ENCODE peak calls at places on chromosomes 1 and 21, in nine cellular contexts. One of them, this sample, is unnamed.

GRCh38 chr21:42187976-42188653 is 30.8 kb upstream of the ABCG1 start:
- DNase-seq in stimulated activated naive CD4-positive, alpha-beta T cell: peak
- DNase-seq in GM03348: peak
- DNase-seq in activated effector memory CD4-positive, alpha-beta T cell treated with Interleukin-2 at 50 U/mL for 16 hours: peak
- DNase-seq in astrocyte of the cerebellum: no peak
- DNase-seq in Jurkat, Clone E6-1: peak
- DNase-seq in stimulated activated CD8-positive, alpha-beta memory T cell treated with anti-CD3 and anti-CD28 coated beads, Interleukin-7, amount 100 ng/mL, for 1 hour: peak
- DNase-seq in OCI-LY7: peak
- DNase-seq in brain microvascular endothelial cell: no peak
- DNase-seq in this sample: no peak

GRCh38 chr1:241447056-241447649 is 72.4 kb downstream of the FH start:
- DNase-seq in Jurkat, Clone E6-1: no peak
- DNase-seq in stimulated activated CD8-positive, alpha-beta memory T cell treated with anti-CD3 and anti-CD28 coated beads, Interleukin-7, amount 100 ng/mL, for 1 hour: no peak
- DNase-seq in brain microvascular endothelial cell: no peak
- DNase-seq in GM03348: no peak
- DNase-seq in OCI-LY7: no peak
- DNase-seq in activated effector memory CD4-positive, alpha-beta T cell treated with Interleukin-2 at 50 U/mL for 16 hours: no peak
- DNase-seq in stimulated activated naive CD4-positive, alpha-beta T cell: no peak
- DNase-seq in astrocyte of the cerebellum: no peak
- DNase-seq in this sample: no peak

GRCh38 chr1:159705911-159706270 is 8.5 kb downstream of the CRP start:
- DNase-seq in OCI-LY7: no peak
- DNase-seq in stimulated activated CD8-positive, alpha-beta memory T cell treated with anti-CD3 and anti-CD28 coated beads, Interleukin-7, amount 100 ng/mL, for 1 hour: no peak
- DNase-seq in astrocyte of the cerebellum: no peak
- DNase-seq in brain microvascular endothelial cell: no peak
- DNase-seq in stimulated activated naive CD4-positive, alpha-beta T cell: no peak
- DNase-seq in GM03348: no peak
- DNase-seq in Jurkat, Clone E6-1: no peak
- DNase-seq in activated effector memory CD4-positive, alpha-beta T cell treated with Interleukin-2 at 50 U/mL for 16 hours: no peak
- DNase-seq in this sample: no peak

GRCh38 chr1:58814251-58815068 is 30.6 kb upstream of the JUN start:
- DNase-seq in stimulated activated CD8-positive, alpha-beta memory T cell treated with anti-CD3 and anti-CD28 coated beads, Interleukin-7, amount 100 ng/mL, for 1 hour: no peak
- DNase-seq in brain microvascular endothelial cell: peak
- DNase-seq in activated effector memory CD4-positive, alpha-beta T cell treated with Interleukin-2 at 50 U/mL for 16 hours: no peak
- DNase-seq in astrocyte of the cerebellum: no peak
- DNase-seq in Jurkat, Clone E6-1: no peak
- DNase-seq in OCI-LY7: no peak
- DNase-seq in GM03348: no peak
- DNase-seq in stimulated activated naive CD4-positive, alpha-beta T cell: no peak
- DNase-seq in this sample: no peak

GRCh38 chr1:63119575-63120155 is 202.7 kb upstream of the FOXD3 start:
- DNase-seq in brain microvascular endothelial cell: no peak
- DNase-seq in OCI-LY7: no peak
- DNase-seq in stimulated activated naive CD4-positive, alpha-beta T cell: no peak
- DNase-seq in Jurkat, Clone E6-1: no peak
- DNase-seq in stimulated activated CD8-positive, alpha-beta memory T cell treated with anti-CD3 and anti-CD28 coated beads, Interleukin-7, amount 100 ng/mL, for 1 hour: no peak
- DNase-seq in GM03348: peak
- DNase-seq in astrocyte of the cerebellum: no peak
- DNase-seq in activated effector memory CD4-positive, alpha-beta T cell treated with Interleukin-2 at 50 U/mL for 16 hours: no peak
- DNase-seq in this sample: no peak

GRCh38 chr1:44103270-44104131 is 15.1 kb upstream of the KLF17 start:
- DNase-seq in OCI-LY7: no peak
- DNase-seq in astrocyte of the cerebellum: no peak
- DNase-seq in GM03348: no peak
- DNase-seq in Jurkat, Clone E6-1: no peak
- DNase-seq in brain microvascular endothelial cell: peak
- DNase-seq in activated effector memory CD4-positive, alpha-beta T cell treated with Interleukin-2 at 50 U/mL for 16 hours: no peak
- DNase-seq in stimulated activated naive CD4-positive, alpha-beta T cell: no peak
- DNase-seq in stimulated activated CD8-positive, alpha-beta memory T cell treated with anti-CD3 and anti-CD28 coated beads, Interleukin-7, amount 100 ng/mL, for 1 hour: no peak
- DNase-seq in this sample: no peak

GRCh38 chr1:61647142-61647541 is 77.8 kb downstream of the TM2D1 start:
- DNase-seq in astrocyte of the cerebellum: no peak
- DNase-seq in OCI-LY7: no peak
- DNase-seq in brain microvascular endothelial cell: no peak
- DNase-seq in stimulated activated naive CD4-positive, alpha-beta T cell: no peak
- DNase-seq in Jurkat, Clone E6-1: no peak
- DNase-seq in activated effector memory CD4-positive, alpha-beta T cell treated with Interleukin-2 at 50 U/mL for 16 hours: no peak
- DNase-seq in GM03348: no peak
- DNase-seq in stimulated activated CD8-positive, alpha-beta memory T cell treated with anti-CD3 and anti-CD28 coated beads, Interleukin-7, amount 100 ng/mL, for 1 hour: no peak
- DNase-seq in this sample: no peak

GRCh38 chr1:246081856-246082668 is 425.0 kb downstream of the SMYD3 start:
- DNase-seq in activated effector memory CD4-positive, alpha-beta T cell treated with Interleukin-2 at 50 U/mL for 16 hours: no peak
- DNase-seq in astrocyte of the cerebellum: no peak
- DNase-seq in brain microvascular endothelial cell: no peak
- DNase-seq in stimulated activated naive CD4-positive, alpha-beta T cell: no peak
- DNase-seq in GM03348: no peak
- DNase-seq in stimulated activated CD8-positive, alpha-beta memory T cell treated with anti-CD3 and anti-CD28 coated beads, Interleukin-7, amount 100 ng/mL, for 1 hour: no peak
- DNase-seq in OCI-LY7: no peak
- DNase-seq in Jurkat, Clone E6-1: no peak
- DNase-seq in this sample: no peak

GRCh38 chr1:201198598-201198997 is 8.0 kb downstream of the IGFN1 start:
- DNase-seq in stimulated activated CD8-positive, alpha-beta memory T cell treated with anti-CD3 and anti-CD28 coated beads, Interleukin-7, amount 100 ng/mL, for 1 hour: no peak
- DNase-seq in stimulated activated naive CD4-positive, alpha-beta T cell: no peak
- DNase-seq in Jurkat, Clone E6-1: no peak
- DNase-seq in OCI-LY7: no peak
- DNase-seq in astrocyte of the cerebellum: no peak
- DNase-seq in activated effector memory CD4-positive, alpha-beta T cell treated with Interleukin-2 at 50 U/mL for 16 hours: no peak
- DNase-seq in brain microvascular endothelial cell: no peak
- DNase-seq in GM03348: no peak
- DNase-seq in this sample: no peak

GRCh38 chr1:216502528-216503162 is 79.4 kb upstream of the USH2A start:
- DNase-seq in activated effector memory CD4-positive, alpha-beta T cell treated with Interleukin-2 at 50 U/mL for 16 hours: no peak
- DNase-seq in stimulated activated CD8-positive, alpha-beta memory T cell treated with anti-CD3 and anti-CD28 coated beads, Interleukin-7, amount 100 ng/mL, for 1 hour: no peak
- DNase-seq in brain microvascular endothelial cell: no peak
- DNase-seq in stimulated activated naive CD4-positive, alpha-beta T cell: no peak
- DNase-seq in GM03348: no peak
- DNase-seq in astrocyte of the cerebellum: no peak
- DNase-seq in OCI-LY7: no peak
- DNase-seq in Jurkat, Clone E6-1: no peak
- DNase-seq in this sample: no peak

GRCh38 chr1:225754940-225755635 is 22.5 kb upstream of the SRP9 start:
- DNase-seq in OCI-LY7: no peak
- DNase-seq in stimulated activated CD8-positive, alpha-beta memory T cell treated with anti-CD3 and anti-CD28 coated beads, Interleukin-7, amount 100 ng/mL, for 1 hour: no peak
- DNase-seq in astrocyte of the cerebellum: peak
- DNase-seq in Jurkat, Clone E6-1: no peak
- DNase-seq in GM03348: peak
- DNase-seq in stimulated activated naive CD4-positive, alpha-beta T cell: no peak
- DNase-seq in activated effector memory CD4-positive, alpha-beta T cell treated with Interleukin-2 at 50 U/mL for 16 hours: no peak
- DNase-seq in brain microvascular endothelial cell: peak
- DNase-seq in this sample: no peak

GRCh38 chr1:83931658-83932253 is 67.2 kb downstream of the TTLL7 start:
- DNase-seq in OCI-LY7: peak
- DNase-seq in Jurkat, Clone E6-1: peak
- DNase-seq in brain microvascular endothelial cell: peak
- DNase-seq in astrocyte of the cerebellum: peak
- DNase-seq in activated effector memory CD4-positive, alpha-beta T cell treated with Interleukin-2 at 50 U/mL for 16 hours: no peak
- DNase-seq in stimulated activated CD8-positive, alpha-beta memory T cell treated with anti-CD3 and anti-CD28 coated beads, Interleukin-7, amount 100 ng/mL, for 1 hour: no peak
- DNase-seq in GM03348: peak
- DNase-seq in stimulated activated naive CD4-positive, alpha-beta T cell: no peak
- DNase-seq in this sample: no peak

GRCh38 chr1:203557958-203558760 is 64.2 kb downstream of the OPTC start:
- DNase-seq in stimulated activated naive CD4-positive, alpha-beta T cell: no peak
- DNase-seq in stimulated activated CD8-positive, alpha-beta memory T cell treated with anti-CD3 and anti-CD28 coated beads, Interleukin-7, amount 100 ng/mL, for 1 hour: no peak
- DNase-seq in astrocyte of the cerebellum: peak
- DNase-seq in activated effector memory CD4-positive, alpha-beta T cell treated with Interleukin-2 at 50 U/mL for 16 hours: no peak
- DNase-seq in brain microvascular endothelial cell: peak
- DNase-seq in Jurkat, Clone E6-1: no peak
- DNase-seq in OCI-LY7: no peak
- DNase-seq in GM03348: peak
- DNase-seq in this sample: no peak

GRCh38 chr1:39183503-39184353 is 20.8 kb upstream of the MACF1 start:
- DNase-seq in activated effector memory CD4-positive, alpha-beta T cell treated with Interleukin-2 at 50 U/mL for 16 hours: peak
- DNase-seq in GM03348: peak
- DNase-seq in Jurkat, Clone E6-1: peak
- DNase-seq in stimulated activated naive CD4-positive, alpha-beta T cell: peak
- DNase-seq in astrocyte of the cerebellum: no peak
- DNase-seq in brain microvascular endothelial cell: peak
- DNase-seq in stimulated activated CD8-positive, alpha-beta memory T cell treated with anti-CD3 and anti-CD28 coated beads, Interleukin-7, amount 100 ng/mL, for 1 hour: peak
- DNase-seq in OCI-LY7: peak
- DNase-seq in this sample: no peak

GRCh38 chr1:215473943-215474342 is 93.2 kb upstream of the KCTD3 start:
- DNase-seq in activated effector memory CD4-positive, alpha-beta T cell treated with Interleukin-2 at 50 U/mL for 16 hours: no peak
- DNase-seq in stimulated activated naive CD4-positive, alpha-beta T cell: no peak
- DNase-seq in astrocyte of the cerebellum: no peak
- DNase-seq in OCI-LY7: no peak
- DNase-seq in Jurkat, Clone E6-1: no peak
- DNase-seq in stimulated activated CD8-positive, alpha-beta memory T cell treated with anti-CD3 and anti-CD28 coated beads, Interleukin-7, amount 100 ng/mL, for 1 hour: no peak
- DNase-seq in brain microvascular endothelial cell: no peak
- DNase-seq in GM03348: peak
- DNase-seq in this sample: no peak

GRCh38 chr1:154502066-154502741 is at the start of the genes SHE and TDRD10:
- DNase-seq in GM03348: peak
- DNase-seq in stimulated activated CD8-positive, alpha-beta memory T cell treated with anti-CD3 and anti-CD28 coated beads, Interleukin-7, amount 100 ng/mL, for 1 hour: no peak
- DNase-seq in stimulated activated naive CD4-positive, alpha-beta T cell: no peak
- DNase-seq in activated effector memory CD4-positive, alpha-beta T cell treated with Interleukin-2 at 50 U/mL for 16 hours: no peak
- DNase-seq in brain microvascular endothelial cell: no peak
- DNase-seq in astrocyte of the cerebellum: no peak
- DNase-seq in OCI-LY7: no peak
- DNase-seq in Jurkat, Clone E6-1: no peak
- DNase-seq in this sample: no peak

GRCh38 chr1:180636138-180636537 is 4.3 kb downstream of the XPR1 start:
- DNase-seq in Jurkat, Clone E6-1: no peak
- DNase-seq in activated effector memory CD4-positive, alpha-beta T cell treated with Interleukin-2 at 50 U/mL for 16 hours: no peak
- DNase-seq in OCI-LY7: no peak
- DNase-seq in GM03348: no peak
- DNase-seq in astrocyte of the cerebellum: no peak
- DNase-seq in stimulated activated naive CD4-positive, alpha-beta T cell: no peak
- DNase-seq in stimulated activated CD8-positive, alpha-beta memory T cell treated with anti-CD3 and anti-CD28 coated beads, Interleukin-7, amount 100 ng/mL, for 1 hour: no peak
- DNase-seq in brain microvascular endothelial cell: no peak
- DNase-seq in this sample: no peak

GRCh38 chr1:92411511-92411910 is 75.2 kb downstream of the GFI1 start:
- DNase-seq in stimulated activated naive CD4-positive, alpha-beta T cell: no peak
- DNase-seq in activated effector memory CD4-positive, alpha-beta T cell treated with Interleukin-2 at 50 U/mL for 16 hours: no peak
- DNase-seq in Jurkat, Clone E6-1: peak
- DNase-seq in astrocyte of the cerebellum: peak
- DNase-seq in brain microvascular endothelial cell: peak
- DNase-seq in stimulated activated CD8-positive, alpha-beta memory T cell treated with anti-CD3 and anti-CD28 coated beads, Interleukin-7, amount 100 ng/mL, for 1 hour: no peak
- DNase-seq in OCI-LY7: no peak
- DNase-seq in GM03348: peak
- DNase-seq in this sample: no peak

GRCh38 chr1:229342305-229342901 is 444 bp downstream of the CCSAP start:
- DNase-seq in stimulated activated naive CD4-positive, alpha-beta T cell: peak
- DNase-seq in stimulated activated CD8-positive, alpha-beta memory T cell treated with anti-CD3 and anti-CD28 coated beads, Interleukin-7, amount 100 ng/mL, for 1 hour: peak
- DNase-seq in astrocyte of the cerebellum: peak
- DNase-seq in OCI-LY7: peak
- DNase-seq in activated effector memory CD4-positive, alpha-beta T cell treated with Interleukin-2 at 50 U/mL for 16 hours: peak
- DNase-seq in GM03348: peak
- DNase-seq in Jurkat, Clone E6-1: peak
- DNase-seq in brain microvascular endothelial cell: peak
- DNase-seq in this sample: peak

GRCh38 chr1:203628185-203628996 is 1.8 kb downstream of the ATP2B4 start:
- DNase-seq in activated effector memory CD4-positive, alpha-beta T cell treated with Interleukin-2 at 50 U/mL for 16 hours: no peak
- DNase-seq in GM03348: peak
- DNase-seq in stimulated activated naive CD4-positive, alpha-beta T cell: no peak
- DNase-seq in OCI-LY7: no peak
- DNase-seq in brain microvascular endothelial cell: peak
- DNase-seq in astrocyte of the cerebellum: no peak
- DNase-seq in stimulated activated CD8-positive, alpha-beta memory T cell treated with anti-CD3 and anti-CD28 coated beads, Interleukin-7, amount 100 ng/mL, for 1 hour: no peak
- DNase-seq in Jurkat, Clone E6-1: peak
- DNase-seq in this sample: no peak

GRCh38 chr21:25402134-25402957 is 204.9 kb downstream of the MRPL39 start:
- DNase-seq in brain microvascular endothelial cell: no peak
- DNase-seq in activated effector memory CD4-positive, alpha-beta T cell treated with Interleukin-2 at 50 U/mL for 16 hours: no peak
- DNase-seq in stimulated activated naive CD4-positive, alpha-beta T cell: no peak
- DNase-seq in astrocyte of the cerebellum: no peak
- DNase-seq in Jurkat, Clone E6-1: peak
- DNase-seq in stimulated activated CD8-positive, alpha-beta memory T cell treated with anti-CD3 and anti-CD28 coated beads, Interleukin-7, amount 100 ng/mL, for 1 hour: no peak
- DNase-seq in GM03348: no peak
- DNase-seq in OCI-LY7: no peak
- DNase-seq in this sample: no peak

GRCh38 chr1:156214024-156214748 is 1.4 kb downstream of the PMF1 start:
- DNase-seq in astrocyte of the cerebellum: no peak
- DNase-seq in stimulated activated CD8-positive, alpha-beta memory T cell treated with anti-CD3 and anti-CD28 coated beads, Interleukin-7, amount 100 ng/mL, for 1 hour: no peak
- DNase-seq in GM03348: no peak
- DNase-seq in Jurkat, Clone E6-1: no peak
- DNase-seq in activated effector memory CD4-positive, alpha-beta T cell treated with Interleukin-2 at 50 U/mL for 16 hours: no peak
- DNase-seq in OCI-LY7: no peak
- DNase-seq in stimulated activated naive CD4-positive, alpha-beta T cell: no peak
- DNase-seq in brain microvascular endothelial cell: peak
- DNase-seq in this sample: no peak

GRCh38 chr1:68378296-68379084 is 71.3 kb downstream of the RPE65 start:
- DNase-seq in Jurkat, Clone E6-1: no peak
- DNase-seq in activated effector memory CD4-positive, alpha-beta T cell treated with Interleukin-2 at 50 U/mL for 16 hours: no peak
- DNase-seq in stimulated activated CD8-positive, alpha-beta memory T cell treated with anti-CD3 and anti-CD28 coated beads, Interleukin-7, amount 100 ng/mL, for 1 hour: no peak
- DNase-seq in astrocyte of the cerebellum: no peak
- DNase-seq in brain microvascular endothelial cell: peak
- DNase-seq in OCI-LY7: no peak
- DNase-seq in GM03348: peak
- DNase-seq in stimulated activated naive CD4-positive, alpha-beta T cell: no peak
- DNase-seq in this sample: no peak

GRCh38 chr21:16363563-16363962 is 633.8 kb downstream of the USP25 start:
- DNase-seq in GM03348: no peak
- DNase-seq in stimulated activated naive CD4-positive, alpha-beta T cell: no peak
- DNase-seq in stimulated activated CD8-positive, alpha-beta memory T cell treated with anti-CD3 and anti-CD28 coated beads, Interleukin-7, amount 100 ng/mL, for 1 hour: no peak
- DNase-seq in activated effector memory CD4-positive, alpha-beta T cell treated with Interleukin-2 at 50 U/mL for 16 hours: no peak
- DNase-seq in OCI-LY7: no peak
- DNase-seq in astrocyte of the cerebellum: no peak
- DNase-seq in Jurkat, Clone E6-1: no peak
- DNase-seq in brain microvascular endothelial cell: no peak
- DNase-seq in this sample: no peak

GRCh38 chr1:8543965-8544364 is 226.1 kb downstream of the SLC45A1 start:
- DNase-seq in GM03348: no peak
- DNase-seq in brain microvascular endothelial cell: no peak
- DNase-seq in stimulated activated CD8-positive, alpha-beta memory T cell treated with anti-CD3 and anti-CD28 coated beads, Interleukin-7, amount 100 ng/mL, for 1 hour: no peak
- DNase-seq in activated effector memory CD4-positive, alpha-beta T cell treated with Interleukin-2 at 50 U/mL for 16 hours: no peak
- DNase-seq in stimulated activated naive CD4-positive, alpha-beta T cell: no peak
- DNase-seq in astrocyte of the cerebellum: no peak
- DNase-seq in Jurkat, Clone E6-1: no peak
- DNase-seq in OCI-LY7: no peak
- DNase-seq in this sample: no peak

GRCh38 chr21:45974073-45975016 is 7.2 kb upstream of the COL6A1 start:
- DNase-seq in activated effector memory CD4-positive, alpha-beta T cell treated with Interleukin-2 at 50 U/mL for 16 hours: no peak
- DNase-seq in OCI-LY7: no peak
- DNase-seq in astrocyte of the cerebellum: peak
- DNase-seq in GM03348: peak
- DNase-seq in Jurkat, Clone E6-1: no peak
- DNase-seq in stimulated activated naive CD4-positive, alpha-beta T cell: no peak
- DNase-seq in brain microvascular endothelial cell: peak
- DNase-seq in stimulated activated CD8-positive, alpha-beta memory T cell treated with anti-CD3 and anti-CD28 coated beads, Interleukin-7, amount 100 ng/mL, for 1 hour: no peak
- DNase-seq in this sample: no peak

GRCh38 chr1:52225174-52225573 is 83.3 kb downstream of the ZFYVE9 start:
- DNase-seq in GM03348: no peak
- DNase-seq in OCI-LY7: peak
- DNase-seq in astrocyte of the cerebellum: no peak
- DNase-seq in Jurkat, Clone E6-1: no peak
- DNase-seq in stimulated activated naive CD4-positive, alpha-beta T cell: no peak
- DNase-seq in stimulated activated CD8-positive, alpha-beta memory T cell treated with anti-CD3 and anti-CD28 coated beads, Interleukin-7, amount 100 ng/mL, for 1 hour: no peak
- DNase-seq in activated effector memory CD4-positive, alpha-beta T cell treated with Interleukin-2 at 50 U/mL for 16 hours: no peak
- DNase-seq in brain microvascular endothelial cell: no peak
- DNase-seq in this sample: no peak

GRCh38 chr1:150613061-150613920 is 16.1 kb downstream of the ENSA start:
- DNase-seq in stimulated activated CD8-positive, alpha-beta memory T cell treated with anti-CD3 and anti-CD28 coated beads, Interleukin-7, amount 100 ng/mL, for 1 hour: no peak
- DNase-seq in stimulated activated naive CD4-positive, alpha-beta T cell: no peak
- DNase-seq in OCI-LY7: peak
- DNase-seq in astrocyte of the cerebellum: peak
- DNase-seq in brain microvascular endothelial cell: peak
- DNase-seq in Jurkat, Clone E6-1: no peak
- DNase-seq in GM03348: peak
- DNase-seq in activated effector memory CD4-positive, alpha-beta T cell treated with Interleukin-2 at 50 U/mL for 16 hours: no peak
- DNase-seq in this sample: no peak

GRCh38 chr1:212699839-212700596 is at the start of gene BATF3:
- DNase-seq in Jurkat, Clone E6-1: peak
- DNase-seq in astrocyte of the cerebellum: no peak
- DNase-seq in OCI-LY7: peak
- DNase-seq in stimulated activated naive CD4-positive, alpha-beta T cell: no peak
- DNase-seq in brain microvascular endothelial cell: no peak
- DNase-seq in activated effector memory CD4-positive, alpha-beta T cell treated with Interleukin-2 at 50 U/mL for 16 hours: peak
- DNase-seq in stimulated activated CD8-positive, alpha-beta memory T cell treated with anti-CD3 and anti-CD28 coated beads, Interleukin-7, amount 100 ng/mL, for 1 hour: peak
- DNase-seq in GM03348: peak
- DNase-seq in this sample: peak

GRCh38 chr1:119139393-119139792 is 1.1 kb downstream of the WARS2 start:
- DNase-seq in Jurkat, Clone E6-1: no peak
- DNase-seq in GM03348: no peak
- DNase-seq in astrocyte of the cerebellum: no peak
- DNase-seq in stimulated activated naive CD4-positive, alpha-beta T cell: no peak
- DNase-seq in brain microvascular endothelial cell: no peak
- DNase-seq in OCI-LY7: peak
- DNase-seq in stimulated activated CD8-positive, alpha-beta memory T cell treated with anti-CD3 and anti-CD28 coated beads, Interleukin-7, amount 100 ng/mL, for 1 hour: no peak
- DNase-seq in activated effector memory CD4-positive, alpha-beta T cell treated with Interleukin-2 at 50 U/mL for 16 hours: no peak
- DNase-seq in this sample: no peak

GRCh38 chr1:59928996-59929395 is 2.4 kb upstream of the CYP2J2 start:
- DNase-seq in GM03348: no peak
- DNase-seq in brain microvascular endothelial cell: no peak
- DNase-seq in stimulated activated CD8-positive, alpha-beta memory T cell treated with anti-CD3 and anti-CD28 coated beads, Interleukin-7, amount 100 ng/mL, for 1 hour: no peak
- DNase-seq in activated effector memory CD4-positive, alpha-beta T cell treated with Interleukin-2 at 50 U/mL for 16 hours: no peak
- DNase-seq in Jurkat, Clone E6-1: no peak
- DNase-seq in stimulated activated naive CD4-positive, alpha-beta T cell: no peak
- DNase-seq in astrocyte of the cerebellum: no peak
- DNase-seq in OCI-LY7: no peak
- DNase-seq in this sample: no peak

This sample was measured in omental fat pad.